ENCODE peak calls at places on chromosomes 7 and 10, in six cellular contexts. One of them, this sample, is unnamed.
A peak's percentile ranks its signal among the peaks of the same experiment; 100 is the strongest.

GRCh38 chr7:135335628-135336139 is 102.0 kb downstream of the STRA8 start:
- DNase-seq in H7: peak; percentile 94
- DNase-seq in right lobe of liver: peak; percentile 60
- DNase-seq in HCT116: peak; percentile 66
- DNase-seq in lung: peak; percentile 54
- DNase-seq in ovary: peak; percentile 44
- DNase-seq in this sample: peak; percentile 52

GRCh38 chr7:76343294-76343930 is 15.4 kb downstream of the YWHAG start:
- DNase-seq in H7: no peak
- DNase-seq in right lobe of liver: no peak
- DNase-seq in HCT116: no peak
- DNase-seq in lung: no peak
- DNase-seq in ovary: no peak
- DNase-seq in this sample: no peak

GRCh38 chr10:102003541-102003940 is 52.4 kb downstream of the ARMH3 start:
- DNase-seq in H7: no peak
- DNase-seq in right lobe of liver: no peak
- DNase-seq in HCT116: no peak
- DNase-seq in lung: no peak
- DNase-seq in ovary: no peak
- DNase-seq in this sample: no peak

GRCh38 chr10:28391283-28391682 is 88.4 kb upstream of the MPP7 start:
- DNase-seq in H7: no peak
- DNase-seq in right lobe of liver: no peak
- DNase-seq in HCT116: no peak
- DNase-seq in lung: no peak
- DNase-seq in ovary: no peak
- DNase-seq in this sample: no peak

GRCh38 chr7:112162161-112163020 is 43.8 kb downstream of the DOCK4 start:
- DNase-seq in H7: peak; percentile 54
- DNase-seq in right lobe of liver: peak; percentile 58
- DNase-seq in HCT116: no peak
- DNase-seq in lung: peak; percentile 38
- DNase-seq in ovary: no peak
- DNase-seq in this sample: no peak

GRCh38 chr7:98105942-98106544 is 619 bp upstream of the LMTK2 start:
- DNase-seq in H7: no peak
- DNase-seq in right lobe of liver: no peak
- DNase-seq in HCT116: no peak
- DNase-seq in lung: no peak
- DNase-seq in ovary: no peak
- DNase-seq in this sample: no peak

GRCh38 chr7:151051108-151051507 is 2.8 kb downstream of the ASIC3 start:
- DNase-seq in H7: peak; percentile 95
- DNase-seq in right lobe of liver: no peak
- DNase-seq in HCT116: no peak
- DNase-seq in lung: peak; percentile 48
- DNase-seq in ovary: peak; percentile 83
- DNase-seq in this sample: peak; percentile 73

GRCh38 chr7:3559178-3559765 is 258.2 kb downstream of the SDK1 start:
- DNase-seq in H7: no peak
- DNase-seq in right lobe of liver: no peak
- DNase-seq in HCT116: no peak
- DNase-seq in lung: no peak
- DNase-seq in ovary: no peak
- DNase-seq in this sample: no peak

GRCh38 chr10:49144021-49144720 is 10.3 kb upstream of the FAM170B start:
- DNase-seq in H7: no peak
- DNase-seq in right lobe of liver: no peak
- DNase-seq in HCT116: no peak
- DNase-seq in lung: no peak
- DNase-seq in ovary: no peak
- DNase-seq in this sample: no peak

GRCh38 chr10:131901181-131901829 is 497 bp downstream of the PPP2R2D start:
- DNase-seq in H7: peak; percentile 75
- DNase-seq in right lobe of liver: peak; percentile 84
- DNase-seq in HCT116: no peak
- DNase-seq in lung: peak; percentile 46
- DNase-seq in ovary: peak; percentile 71
- DNase-seq in this sample: peak; percentile 83

GRCh38 chr7:2522780-2523433 is 3.3 kb downstream of the LFNG start:
- DNase-seq in H7: peak; percentile 84
- DNase-seq in right lobe of liver: no peak
- DNase-seq in HCT116: peak; percentile 56
- DNase-seq in lung: no peak
- DNase-seq in ovary: no peak
- DNase-seq in this sample: no peak

GRCh38 chr10:21531164-21531563 is 2.9 kb upstream of the MLLT10 start:
- DNase-seq in H7: no peak
- DNase-seq in right lobe of liver: no peak
- DNase-seq in HCT116: no peak
- DNase-seq in lung: no peak
- DNase-seq in ovary: no peak
- DNase-seq in this sample: no peak

GRCh38 chr10:109886788-109887155 is 36.5 kb downstream of the XPNPEP1 start:
- DNase-seq in H7: no peak
- DNase-seq in right lobe of liver: no peak
- DNase-seq in HCT116: no peak
- DNase-seq in lung: no peak
- DNase-seq in ovary: no peak
- DNase-seq in this sample: no peak

GRCh38 chr10:58335306-58336005 is 650 bp downstream of the UBE2D1 start:
- DNase-seq in H7: peak; percentile 49
- DNase-seq in right lobe of liver: peak; percentile 69
- DNase-seq in HCT116: peak; percentile 27
- DNase-seq in lung: peak; percentile 37
- DNase-seq in ovary: no peak
- DNase-seq in this sample: peak; percentile 49

GRCh38 chr7:106065560-106066500 is 46.3 kb downstream of the SYPL1 start:
- DNase-seq in H7: peak; percentile 67
- DNase-seq in right lobe of liver: peak; percentile 79
- DNase-seq in HCT116: no peak
- DNase-seq in lung: no peak
- DNase-seq in ovary: no peak
- DNase-seq in this sample: no peak

GRCh38 chr10:86401588-86402282 is 35.1 kb upstream of the GRID1 start:
- DNase-seq in H7: peak; percentile 78
- DNase-seq in right lobe of liver: peak; percentile 64
- DNase-seq in HCT116: no peak
- DNase-seq in lung: no peak
- DNase-seq in ovary: peak; percentile 40
- DNase-seq in this sample: peak; percentile 59

GRCh38 chr10:48800283-48800675 is 115.6 kb downstream of the WDFY4 start:
- DNase-seq in H7: no peak
- DNase-seq in right lobe of liver: no peak
- DNase-seq in HCT116: no peak
- DNase-seq in lung: no peak
- DNase-seq in ovary: no peak
- DNase-seq in this sample: no peak

GRCh38 chr10:25934673-25935139 is 677 bp downstream of the MYO3A start:
- DNase-seq in H7: peak; percentile 72
- DNase-seq in right lobe of liver: no peak
- DNase-seq in HCT116: no peak
- DNase-seq in lung: no peak
- DNase-seq in ovary: no peak
- DNase-seq in this sample: no peak

GRCh38 chr7:79988642-79989041 is 146.0 kb upstream of the GNAI1 start:
- DNase-seq in H7: no peak
- DNase-seq in right lobe of liver: no peak
- DNase-seq in HCT116: no peak
- DNase-seq in lung: no peak
- DNase-seq in ovary: no peak
- DNase-seq in this sample: no peak

GRCh38 chr7:71184136-71184535 is 52.2 kb downstream of the GALNT17 start:
- DNase-seq in H7: no peak
- DNase-seq in right lobe of liver: no peak
- DNase-seq in HCT116: no peak
- DNase-seq in lung: no peak
- DNase-seq in ovary: no peak
- DNase-seq in this sample: no peak

GRCh38 chr10:13448216-13448615 is 80.6 kb downstream of the BEND7 start:
- DNase-seq in H7: no peak
- DNase-seq in right lobe of liver: no peak
- DNase-seq in HCT116: no peak
- DNase-seq in lung: no peak
- DNase-seq in ovary: no peak
- DNase-seq in this sample: no peak

GRCh38 chr10:43263551-43264323 is 3.1 kb downstream of the RASGEF1A start:
- DNase-seq in H7: peak; percentile 87
- DNase-seq in right lobe of liver: peak; percentile 53
- DNase-seq in HCT116: no peak
- DNase-seq in lung: no peak
- DNase-seq in ovary: peak; percentile 22
- DNase-seq in this sample: no peak

GRCh38 chr10:43262902-43263466 is 3.9 kb downstream of the RASGEF1A start:
- DNase-seq in H7: no peak
- DNase-seq in right lobe of liver: no peak
- DNase-seq in HCT116: no peak
- DNase-seq in lung: no peak
- DNase-seq in ovary: peak; percentile 7
- DNase-seq in this sample: peak; percentile 55

GRCh38 chr10:43265799-43266721 is 805 bp downstream of the RASGEF1A start:
- DNase-seq in H7: peak; percentile 94
- DNase-seq in right lobe of liver: peak; percentile 52
- DNase-seq in HCT116: no peak
- DNase-seq in lung: no peak
- DNase-seq in ovary: peak; percentile 26
- DNase-seq in this sample: no peak

GRCh38 chr10:43264324-43264986 is 2.4 kb downstream of the RASGEF1A start:
- DNase-seq in H7: peak; percentile 61
- DNase-seq in right lobe of liver: no peak
- DNase-seq in HCT116: no peak
- DNase-seq in lung: no peak
- DNase-seq in ovary: peak; percentile 17
- DNase-seq in this sample: no peak

DNA sequence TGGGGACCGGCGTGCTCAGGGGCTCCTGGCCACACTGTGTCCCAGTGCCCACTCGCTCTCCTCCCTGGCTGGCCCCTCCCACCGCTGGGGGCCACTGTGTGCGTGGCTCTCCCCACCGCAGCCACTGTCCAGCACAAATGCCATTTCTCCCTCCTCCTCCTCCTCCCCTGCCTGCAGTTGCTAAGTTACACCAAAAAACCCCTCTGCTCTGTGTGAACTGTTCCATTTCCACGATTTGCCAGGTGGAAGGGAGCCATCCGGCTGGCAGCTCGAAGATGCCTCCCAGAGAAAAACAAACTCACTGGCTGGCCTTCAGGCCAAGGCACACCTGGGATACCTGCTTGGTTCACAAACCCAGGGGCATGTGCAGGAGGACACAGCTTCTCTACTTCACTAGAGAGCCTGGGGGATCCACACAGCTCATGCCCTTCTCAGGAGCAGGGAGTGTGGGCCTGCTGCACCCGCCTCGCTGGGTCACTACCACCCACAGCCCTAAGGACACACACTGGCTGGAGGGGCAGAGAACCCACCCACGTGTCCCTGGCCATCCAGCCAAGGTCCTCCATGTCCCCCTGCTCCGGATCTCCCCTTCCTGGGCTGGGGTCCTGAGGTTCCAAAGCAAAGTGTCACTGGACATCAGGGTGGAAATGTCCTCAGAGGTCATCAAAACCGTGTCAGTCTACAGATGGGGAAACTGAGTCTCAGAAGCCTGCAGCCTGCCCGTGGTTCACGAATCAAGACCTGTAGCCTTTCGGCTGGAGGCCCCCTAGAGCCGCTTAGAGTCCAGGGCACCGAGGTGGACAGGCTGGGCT is 1.7 kb downstream of the RASGEF1A start:
- DNase-seq in H7: peak; percentile 54
- DNase-seq in right lobe of liver: no peak
- DNase-seq in HCT116: no peak
- DNase-seq in lung: no peak
- DNase-seq in ovary: no peak
- DNase-seq in this sample: peak; percentile 56
- H3K27me3 ChIP-seq in H7: peaks cover 40% of the 10 kb centered on the region
- H3K27me3 ChIP-seq in right lobe of liver: peaks cover 8% of the 10 kb centered on the region
- H3K27me3 ChIP-seq in HCT116: peaks cover 8% of the 10 kb centered on the region
- H3K27me3 ChIP-seq in lung: peaks cover 4% of the 10 kb centered on the region
- H3K27me3 ChIP-seq in ovary: no peaks in the 10 kb centered on the region
- H3K27me3 ChIP-seq in this sample: no peaks in the 10 kb centered on the region

GRCh38 chr7:41701068-41701467 is 1.8 kb downstream of the INHBA start:
- DNase-seq in H7: peak; percentile 50
- DNase-seq in right lobe of liver: no peak
- DNase-seq in HCT116: no peak
- DNase-seq in lung: no peak
- DNase-seq in ovary: no peak
- DNase-seq in this sample: no peak
- H3K27me3 ChIP-seq in H7: peaks cover 18% of the 10 kb centered on the region
- H3K27me3 ChIP-seq in right lobe of liver: no peaks in the 10 kb centered on the region
- H3K27me3 ChIP-seq in HCT116: no peaks in the 10 kb centered on the region
- H3K27me3 ChIP-seq in lung: no peaks in the 10 kb centered on the region
- H3K27me3 ChIP-seq in ovary: no peaks in the 10 kb centered on the region
- H3K27me3 ChIP-seq in this sample: no peaks in the 10 kb centered on the region

GRCh38 chr10:99538287-99538917 is 5.7 kb downstream of the NKX2-3 start:
- DNase-seq in H7: peak; percentile 59
- DNase-seq in right lobe of liver: no peak
- DNase-seq in HCT116: no peak
- DNase-seq in lung: no peak
- DNase-seq in ovary: no peak
- DNase-seq in this sample: no peak

GRCh38 chr10:99534939-99535763 is 2.4 kb downstream of the NKX2-3 start:
- DNase-seq in H7: peak; percentile 69
- DNase-seq in right lobe of liver: no peak
- DNase-seq in HCT116: no peak
- DNase-seq in lung: no peak
- DNase-seq in ovary: no peak
- DNase-seq in this sample: no peak

GRCh38 chr10:99535764-99536399 is 3.1 kb downstream of the NKX2-3 start:
- DNase-seq in H7: peak; percentile 77
- DNase-seq in right lobe of liver: no peak
- DNase-seq in HCT116: no peak
- DNase-seq in lung: no peak
- DNase-seq in ovary: no peak
- DNase-seq in this sample: no peak

GRCh38 chr10:99537381-99538286 is 4.9 kb downstream of the NKX2-3 start:
- DNase-seq in H7: peak; percentile 90
- DNase-seq in right lobe of liver: no peak
- DNase-seq in HCT116: no peak
- DNase-seq in lung: no peak
- DNase-seq in ovary: no peak
- DNase-seq in this sample: no peak

GRCh38 chr10:99536400-99537254 is 3.9 kb downstream of the NKX2-3 start:
- DNase-seq in H7: peak; percentile 82
- DNase-seq in right lobe of liver: no peak
- DNase-seq in HCT116: no peak
- DNase-seq in lung: no peak
- DNase-seq in ovary: no peak
- DNase-seq in this sample: no peak
- H3K27me3 ChIP-seq in H7: peaks cover 100% of the 10 kb centered on the region
- H3K27me3 ChIP-seq in right lobe of liver: peaks cover 72% of the 10 kb centered on the region
- H3K27me3 ChIP-seq in HCT116: no peaks in the 10 kb centered on the region
- H3K27me3 ChIP-seq in lung: peaks cover 22% of the 10 kb centered on the region
- H3K27me3 ChIP-seq in ovary: no peaks in the 10 kb centered on the region
- H3K27me3 ChIP-seq in this sample: no peaks in the 10 kb centered on the region

DNA sequence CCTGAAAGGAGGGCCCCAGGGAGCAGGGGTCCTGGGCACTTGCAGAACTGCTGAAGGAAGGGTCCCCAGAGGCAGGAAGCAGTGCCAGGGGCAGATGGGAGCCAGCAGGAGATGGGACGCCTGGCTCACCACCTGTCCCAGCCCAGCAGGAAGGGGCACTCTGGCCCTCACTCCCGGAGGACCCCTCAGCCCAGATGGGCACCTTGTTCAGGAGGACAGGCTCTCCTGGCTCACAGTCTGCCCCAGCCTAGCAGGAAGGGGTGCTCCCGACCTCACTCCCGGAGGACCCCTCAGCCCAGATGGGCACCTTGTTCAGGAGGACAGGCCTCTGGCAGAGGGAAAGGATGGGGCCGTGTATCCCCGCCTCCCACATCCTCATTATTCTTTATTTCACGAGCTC is 331.4 kb upstream of the SHH start:
- DNase-seq in H7: no peak
- DNase-seq in right lobe of liver: no peak
- DNase-seq in HCT116: no peak
- DNase-seq in lung: no peak
- DNase-seq in ovary: no peak
- DNase-seq in this sample: no peak
- H3K27me3 ChIP-seq in H7: no peaks in the 10 kb centered on the region
- H3K27me3 ChIP-seq in right lobe of liver: no peaks in the 10 kb centered on the region
- H3K27me3 ChIP-seq in HCT116: no peaks in the 10 kb centered on the region
- H3K27me3 ChIP-seq in lung: no peaks in the 10 kb centered on the region
- H3K27me3 ChIP-seq in ovary: no peaks in the 10 kb centered on the region
- H3K27me3 ChIP-seq in this sample: no peaks in the 10 kb centered on the region

This sample was measured in aorta.